ENCODE peak calls at places on chromosomes 7 and 10, in eight cellular contexts. A, V, P, K, L, D, Q and N are unnamed samples.

GRCh38 chr7:34430456-34430855 is 227.6 kb upstream of the NPSR1 start:
- DNase-seq in A (peak), V (no peak), P (no peak), K (peak), L (no peak), D (no peak), Q (no peak), N (no peak)

GRCh38 chr7:174704-175103 is 17.7 kb upstream of the FAM20C start:
- DNase-seq in A (no peak), V (no peak), P (no peak), K (no peak), L (no peak), D (no peak), Q (no peak), N (no peak)

GRCh38 chr10:7121154-7121797 is 289.6 kb downstream of the SFMBT2 start:
- DNase-seq in A (peak), V (no peak), P (no peak), K (peak), L (peak), D (no peak), Q (no peak), N (peak)

GRCh38 chr7:47153571-47153970 is 428.3 kb downstream of the TNS3 start:
- DNase-seq in A (peak), V (no peak), P (no peak), K (no peak), L (no peak), D (peak), Q (no peak), N (peak)

GRCh38 chr10:12709516-12709915 is 292.0 kb downstream of the CCDC3 start:
- DNase-seq in A (no peak), V (no peak), P (no peak), K (no peak), L (no peak), D (no peak), Q (no peak), N (no peak)

GRCh38 chr7:77351539-77352004 is 64.6 kb downstream of the GSAP start:
- DNase-seq in A (no peak), V (no peak), P (no peak), K (no peak), L (peak), D (no peak), Q (no peak), N (no peak)

GRCh38 chr7:17422966-17423365 is 124.5 kb downstream of the AHR start:
- DNase-seq in A (no peak), V (no peak), P (no peak), K (no peak), L (no peak), D (no peak), Q (no peak), N (no peak)

GRCh38 chr7:27897001-27897400 is 157.0 kb downstream of the TAX1BP1 start:
- DNase-seq in A (no peak), V (peak), P (no peak), K (no peak), L (no peak), D (no peak), Q (no peak), N (no peak)

GRCh38 chr7:80725181-80725611 is 86.8 kb downstream of the CD36 start:
- DNase-seq in A (no peak), V (no peak), P (no peak), K (no peak), L (no peak), D (no peak), Q (no peak), N (no peak)

GRCh38 chr7:22728416-22729029 is 1.5 kb downstream of the IL6 start:
- DNase-seq in A (no peak), V (no peak), P (no peak), K (peak), L (no peak), D (no peak), Q (no peak), N (no peak)

GRCh38 chr7:111474723-111475418 is 87.4 kb downstream of the IMMP2L start:
- DNase-seq in A (no peak), V (no peak), P (no peak), K (no peak), L (no peak), D (no peak), Q (no peak), N (no peak)

GRCh38 chr10:101848894-101849351 is 5.3 kb upstream of the KCNIP2 start:
- DNase-seq in A (no peak), V (no peak), P (no peak), K (no peak), L (peak), D (no peak), Q (no peak), N (no peak)

GRCh38 chr7:32191296-32191695 is 121.1 kb upstream of the PDE1C start:
- DNase-seq in A (no peak), V (no peak), P (no peak), K (no peak), L (no peak), D (no peak), Q (no peak), N (no peak)

GRCh38 chr7:96219382-96220130 is 102.3 kb downstream of the SLC25A13 start:
- DNase-seq in A (no peak), V (no peak), P (no peak), K (no peak), L (no peak), D (no peak), Q (no peak), N (no peak)

GRCh38 chr10:12350925-12351324 is 1.6 kb downstream of the CAMK1D start:
- DNase-seq in A (no peak), V (no peak), P (no peak), K (no peak), L (no peak), D (no peak), Q (no peak), N (no peak)

GRCh38 chr7:88337556-88337955 is 30.9 kb upstream of the STEAP4 start:
- DNase-seq in A (no peak), V (no peak), P (no peak), K (no peak), L (no peak), D (no peak), Q (no peak), N (no peak)

GRCh38 chr10:70500812-70501301 is 22.3 kb downstream of the PALD1 start:
- DNase-seq in A (no peak), V (no peak), P (no peak), K (no peak), L (no peak), D (no peak), Q (peak), N (no peak)

GRCh38 chr10:132904169-132904813 is 38.1 kb downstream of the CFAP46 start:
- DNase-seq in A (peak), V (no peak), P (no peak), K (peak), L (peak), D (peak), Q (peak), N (peak)

GRCh38 chr7:1569016-1569415 is 816 bp downstream of the PSMG3 start:
- DNase-seq in A (no peak), V (no peak), P (no peak), K (no peak), L (no peak), D (no peak), Q (no peak), N (no peak)

GRCh38 chr7:41881313-41882130 is 178.6 kb upstream of the INHBA start:
- DNase-seq in A (no peak), V (no peak), P (no peak), K (no peak), L (peak), D (no peak), Q (no peak), N (no peak)

GRCh38 chr7:121505540-121506182 is 109.6 kb upstream of the FAM3C start:
- DNase-seq in A (no peak), V (no peak), P (no peak), K (no peak), L (no peak), D (no peak), Q (no peak), N (no peak)

DNA sequence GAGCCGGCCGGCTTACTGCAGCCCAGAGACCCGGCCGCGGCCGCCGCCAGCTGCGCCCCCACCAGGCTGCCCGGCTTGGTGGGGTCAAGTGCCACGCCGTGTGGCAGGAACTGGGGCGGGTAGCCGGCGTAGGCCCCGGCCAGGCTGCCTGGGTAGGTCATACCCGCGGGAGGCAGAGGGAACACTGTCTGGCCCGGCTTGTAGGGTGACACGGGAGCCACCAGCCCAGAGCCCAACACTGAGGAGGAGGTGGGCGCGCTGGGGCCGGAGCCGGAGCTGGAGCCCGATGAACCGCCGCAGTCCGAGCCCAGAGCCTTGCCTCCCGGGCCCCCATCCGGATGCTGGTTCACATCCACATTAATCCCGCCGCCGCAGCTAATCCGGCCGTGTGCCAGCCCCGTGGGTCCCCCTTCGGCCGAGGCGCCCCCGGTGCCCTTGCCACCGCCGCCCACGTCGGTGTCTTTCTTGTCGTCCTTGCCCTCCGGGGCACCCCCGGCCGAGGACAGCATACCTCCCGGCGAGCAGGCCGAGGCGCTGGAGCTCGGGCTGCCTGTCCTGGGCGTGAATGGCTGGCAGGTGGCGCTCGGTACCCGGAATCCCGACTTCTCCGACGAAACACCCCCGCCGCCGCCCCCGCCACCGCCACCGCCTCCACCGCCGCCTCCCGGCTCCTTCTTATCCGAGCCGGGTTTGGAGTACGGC is 2.0 kb downstream of the ZNF503 start:
- DNase-seq in A (peak), V (no peak), P (no peak), K (peak), L (peak), D (peak), Q (peak), N (peak)
- TF ChIP-seq CTCF in A (peak), V (peak), P (peak), K (peak), L (peak), D (peak), Q (peak), N (peak)

GRCh38 chr7:6639032-6639431 is 1.9 kb downstream of the ZNF316 start:
- DNase-seq in A (no peak), V (no peak), P (no peak), K (no peak), L (no peak), D (no peak), Q (no peak), N (no peak)

GRCh38 chr7:6639627-6640026 is 2.5 kb downstream of the ZNF316 start:
- DNase-seq in A (no peak), V (no peak), P (no peak), K (no peak), L (no peak), D (no peak), Q (no peak), N (no peak)

GRCh38 chr7:6636741-6637543 is at the start of gene ZNF316:
- DNase-seq in A (peak), V (no peak), P (no peak), K (peak), L (peak), D (peak), Q (peak), N (peak)

GRCh38 chr7:6640246-6640721 is 3.2 kb downstream of the ZNF316 start:
- DNase-seq in A (no peak), V (no peak), P (no peak), K (no peak), L (no peak), D (no peak), Q (no peak), N (peak)

GRCh38 chr7:6637544-6638229 is 569 bp downstream of the ZNF316 start:
- DNase-seq in A (peak), V (no peak), P (no peak), K (peak), L (peak), D (no peak), Q (no peak), N (peak)
- TF ChIP-seq CTCF in A (peak), V (peak), P (peak), K (peak), L (peak), D (no peak), Q (no peak), N (peak)

GRCh38 chr7:138887872-138888656 is 90.1 kb upstream of the ATP6V0A4 start:
- DNase-seq in A (no peak), V (no peak), P (no peak), K (no peak), L (no peak), D (no peak), Q (no peak), N (no peak)

GRCh38 chr7:138887085-138887705 is 89.2 kb upstream of the ATP6V0A4 start:
- DNase-seq in A (no peak), V (no peak), P (no peak), K (peak), L (no peak), D (no peak), Q (no peak), N (peak)

GRCh38 chr7:138886501-138886917 is 88.5 kb upstream of the ATP6V0A4 start:
- DNase-seq in A (peak), V (peak), P (no peak), K (peak), L (no peak), D (no peak), Q (no peak), N (no peak)

GRCh38 chr7:138882249-138882648 is 84.3 kb upstream of the ATP6V0A4 start:
- DNase-seq in A (no peak), V (no peak), P (no peak), K (no peak), L (no peak), D (no peak), Q (no peak), N (no peak)

GRCh38 chr7:138885383-138886147 is 87.6 kb upstream of the ATP6V0A4 start:
- DNase-seq in A (no peak), V (no peak), P (no peak), K (no peak), L (no peak), D (no peak), Q (no peak), N (no peak)
- TF ChIP-seq CTCF in A (no peak), V (peak), P (no peak), K (no peak), L (no peak), D (no peak), Q (no peak), N (no peak)

GRCh38 chr7:86788948-86789347 is 145.2 kb downstream of the GRM3 start:
- DNase-seq in A (no peak), V (no peak), P (no peak), K (no peak), L (no peak), D (no peak), Q (no peak), N (no peak)

GRCh38 chr7:86793129-86793528 is 149.4 kb downstream of the GRM3 start:
- DNase-seq in A (no peak), V (no peak), P (no peak), K (no peak), L (no peak), D (no peak), Q (no peak), N (no peak)

GRCh38 chr7:86792260-86792659 is 148.6 kb downstream of the GRM3 start:
- DNase-seq in A (no peak), V (no peak), P (no peak), K (no peak), L (no peak), D (no peak), Q (no peak), N (no peak)

GRCh38 chr7:86786376-86786775 is 142.7 kb downstream of the GRM3 start:
- DNase-seq in A (no peak), V (no peak), P (no peak), K (no peak), L (no peak), D (no peak), Q (no peak), N (no peak)

GRCh38 chr7:86790383-86790782 is 146.7 kb downstream of the GRM3 start:
- DNase-seq in A (no peak), V (no peak), P (no peak), K (no peak), L (no peak), D (no peak), Q (no peak), N (no peak)
- TF ChIP-seq CTCF in A (no peak), V (no peak), P (no peak), K (no peak), L (no peak), D (no peak), Q (no peak), N (no peak)

GRCh38 chr7:3592438-3593134 is 291.5 kb downstream of the SDK1 start:
- DNase-seq in A (no peak), V (no peak), P (no peak), K (no peak), L (no peak), D (no peak), Q (no peak), N (no peak)

GRCh38 chr7:3598855-3599254 is 297.8 kb downstream of the SDK1 start:
- DNase-seq in A (no peak), V (no peak), P (no peak), K (no peak), L (no peak), D (no peak), Q (no peak), N (no peak)

GRCh38 chr7:3591944-3592343 is 290.9 kb downstream of the SDK1 start:
- DNase-seq in A (no peak), V (no peak), P (no peak), K (no peak), L (no peak), D (no peak), Q (no peak), N (no peak)

DNA sequence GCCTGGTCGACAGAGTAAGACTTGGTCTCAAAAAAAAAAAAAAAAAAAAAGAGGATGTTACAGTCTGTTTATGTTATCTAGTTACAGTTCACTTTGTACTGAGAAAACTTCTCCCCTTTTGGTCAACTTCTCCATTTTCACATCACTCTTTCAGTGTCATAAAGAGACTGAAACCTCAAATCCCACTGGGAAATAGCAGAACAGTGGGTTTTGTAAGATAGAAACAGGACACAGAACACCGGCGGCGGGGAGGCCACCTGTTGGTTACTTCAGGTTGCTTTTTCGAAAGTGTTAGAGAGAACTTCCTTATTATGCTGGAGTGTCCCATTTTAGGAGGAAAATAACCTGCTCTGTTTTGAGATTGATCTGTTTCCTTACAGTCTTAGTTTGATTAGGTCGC is 296.2 kb downstream of the SDK1 start:
- DNase-seq in A (no peak), V (no peak), P (no peak), K (no peak), L (peak), D (no peak), Q (no peak), N (no peak)
- TF ChIP-seq CTCF in A (no peak), V (no peak), P (no peak), K (no peak), L (peak), D (no peak), Q (no peak), N (no peak)

DNA sequence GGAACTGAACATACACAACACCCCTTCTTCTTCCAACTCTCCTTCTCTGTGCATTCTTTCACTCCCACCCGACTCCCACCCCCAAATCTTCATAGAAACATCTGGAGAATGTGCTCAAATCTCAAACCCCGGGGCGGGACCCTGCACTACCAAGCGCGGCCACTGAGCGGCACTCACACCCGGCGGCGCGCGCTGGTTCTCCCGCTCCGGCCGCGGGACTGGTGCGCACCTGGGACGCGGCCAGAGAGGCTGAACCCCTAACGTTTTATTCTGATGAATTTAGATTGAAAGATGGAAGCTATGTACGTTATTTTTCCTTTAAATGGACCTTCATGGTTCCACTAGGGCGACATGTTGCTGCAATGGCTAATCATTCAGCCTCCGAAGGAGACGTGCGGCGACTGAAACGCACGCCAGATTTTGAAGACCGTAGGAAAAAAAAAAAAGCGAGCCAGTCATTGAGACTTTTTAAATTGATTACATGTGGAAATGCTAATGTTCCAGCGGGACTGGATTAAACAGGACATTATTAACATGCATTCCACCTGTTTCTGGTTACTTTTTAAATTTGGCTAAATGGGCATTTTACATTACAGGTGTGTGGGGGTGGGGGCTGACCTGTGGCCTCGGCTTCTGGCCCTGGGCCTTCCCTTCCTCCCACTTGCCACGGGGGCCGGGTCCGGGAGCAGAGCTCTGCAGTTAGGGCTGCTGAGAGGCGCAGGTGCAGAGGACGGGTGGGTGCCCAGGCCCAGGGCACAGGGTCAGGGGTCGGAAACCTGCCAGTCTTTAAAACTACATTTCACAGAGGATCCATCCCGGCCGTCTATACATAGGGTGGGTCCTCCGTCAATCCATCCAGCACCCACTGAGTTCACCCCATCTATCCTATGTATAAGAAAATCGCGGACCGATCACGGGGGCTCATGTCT is 106.8 kb upstream of the INSIG1 start:
- DNase-seq in A (peak), V (no peak), P (no peak), K (peak), L (peak), D (no peak), Q (no peak), N (peak)
- TF ChIP-seq CTCF in A (peak), V (peak), P (peak), K (peak), L (peak), D (no peak), Q (peak), N (peak)

GRCh38 chr7:43721193-43721806 is 8.0 kb downstream of the COA1 start:
- DNase-seq in A (no peak), V (no peak), P (no peak), K (peak), L (no peak), D (no peak), Q (no peak), N (no peak)
- TF ChIP-seq CTCF in A (peak), V (peak), P (peak), K (peak), L (peak), D (peak), Q (peak), N (peak)

DNA sequence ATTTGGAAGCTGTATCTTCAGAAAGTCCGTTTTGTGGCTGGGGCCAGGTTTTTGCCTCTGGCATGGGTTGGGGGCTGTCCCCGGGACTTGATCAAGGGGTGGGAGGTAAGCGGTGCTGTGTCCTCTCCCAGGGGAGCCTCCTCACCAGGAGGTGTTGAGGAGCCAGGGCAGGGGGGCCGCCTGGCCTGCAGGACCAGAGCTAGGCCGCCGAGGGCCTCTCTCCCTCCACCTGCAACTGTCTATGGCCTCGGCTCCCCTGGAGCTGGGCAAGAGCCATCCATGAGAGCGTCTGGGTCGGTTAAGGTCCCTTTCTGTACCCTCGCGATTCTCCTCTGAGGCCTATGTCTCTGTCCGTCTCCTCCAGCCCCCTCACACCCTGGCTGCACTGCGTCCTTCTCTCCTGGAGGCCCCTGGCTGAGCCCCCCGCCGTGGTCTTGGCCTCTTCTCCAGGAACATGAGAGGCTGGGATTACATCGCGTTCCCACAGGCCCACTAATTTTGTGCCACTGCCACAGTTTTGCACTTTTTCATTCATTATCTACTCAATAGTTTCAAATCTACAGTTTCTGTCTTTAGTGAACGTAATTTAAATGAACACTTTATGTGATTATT is 20.6 kb downstream of the CALML5 start:
- DNase-seq in A (no peak), V (no peak), P (no peak), K (no peak), L (peak), D (no peak), Q (peak), N (no peak)
- TF ChIP-seq CTCF in A (no peak), V (no peak), P (no peak), K (no peak), L (no peak), D (no peak), Q (no peak), N (no peak)

GRCh38 chr7:105876091-105876963 is at the start of gene ATXN7L1:
- DNase-seq in A (peak), V (peak), P (peak), K (peak), L (peak), D (peak), Q (peak), N (peak)
- TF ChIP-seq CTCF in A (peak), V (peak), P (peak), K (peak), L (peak), D (peak), Q (no peak), N (no peak)